ENCODE peak calls at places on chromosome 4, in five cellular contexts. P is upper lobe of right lung; B is brain microvascular endothelial cell; K is naive thymus-derived CD4-positive, alpha-beta T cell; C is pancreas. W is an unnamed sample.

GRCh38 chr4:75831856-75832405 is 70.3 kb downstream of the PPEF2 start:
- DNase-seq in C (no peak), B (no peak), K (no peak), P (no peak), W (no peak)

GRCh38 chr4:118751634-118752293 is 66.6 kb downstream of the METTL14 start:
- DNase-seq in K (no peak), C (no peak), B (peak; percentile 68), P (no peak), W (no peak)

GRCh38 chr4:146632770-146633470 is 5.8 kb upstream of the POU4F2 start:
- DNase-seq in B (no peak), C (no peak), P (no peak), K (no peak), W (no peak)

GRCh38 chr4:89871211-89871610 is 23.4 kb upstream of the MMRN1 start:
- DNase-seq in B (no peak), C (no peak), K (no peak), P (no peak), W (no peak)

GRCh38 chr4:184466634-184467033 is 7.7 kb downstream of the IRF2 start:
- DNase-seq in P (no peak), B (no peak), K (no peak), C (no peak), W (no peak)

GRCh38 chr4:28558871-28559270 is 1698.2 kb downstream of the STIM2 start:
- DNase-seq in P (no peak), K (no peak), B (no peak), C (no peak), W (no peak)

GRCh38 chr4:176340871-176341685 is 21.3 kb downstream of the SPCS3 start:
- DNase-seq in C (no peak), K (peak; percentile 37), P (no peak), B (peak; percentile 22), W (no peak)

GRCh38 chr4:86497131-86497530 is 97.0 kb upstream of the PTPN13 start:
- DNase-seq in C (no peak), K (no peak), P (no peak), B (no peak), W (no peak)

DNA sequence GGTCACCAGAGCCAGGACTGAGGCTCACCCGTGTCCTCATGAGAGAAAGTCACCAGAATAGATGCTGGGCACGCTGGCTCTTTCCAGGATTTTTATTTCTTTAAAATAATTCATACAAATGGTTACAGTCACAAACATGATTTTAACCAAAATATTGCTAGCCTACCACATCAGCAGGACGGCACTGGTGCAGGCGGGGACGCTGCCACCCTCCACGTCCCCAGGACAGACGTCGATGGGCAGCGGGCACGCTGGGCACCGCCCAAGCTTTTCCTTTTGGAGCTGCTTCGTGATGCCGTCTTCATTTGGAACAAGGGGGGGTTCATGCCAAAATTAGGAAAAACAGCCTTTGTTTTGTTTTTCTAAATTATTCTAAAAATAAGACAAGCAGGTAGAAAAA is 37.6 kb downstream of the CTBP1 start:
- DNase-seq in C (peak; percentile 22), K (no peak), B (no peak), P (peak; percentile 17), W (no peak)
- H3K27ac ChIP-seq in C (no peak overlapping the region), K (no peak overlapping the region), B (no peak overlapping the region), P (no peak overlapping the region), W (no peak overlapping the region)

DNA sequence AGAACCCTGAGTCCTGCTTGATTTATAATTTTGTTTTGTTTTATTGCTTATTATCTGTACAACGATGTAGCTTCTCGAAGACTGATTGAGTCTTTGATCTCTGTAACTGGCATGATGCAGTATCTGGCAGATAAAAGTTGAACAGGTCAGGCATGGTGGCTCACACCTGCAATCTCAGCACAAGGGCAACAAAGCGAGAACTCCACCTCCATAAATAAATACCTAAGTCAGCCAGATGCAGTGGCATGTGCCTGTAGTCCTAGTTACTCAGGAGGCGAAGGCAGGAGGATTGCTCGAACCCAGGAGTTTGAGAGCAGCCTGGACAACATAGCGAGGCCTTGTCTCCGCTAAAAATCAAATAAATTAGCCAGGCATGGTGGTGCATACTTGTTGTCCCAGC is 15.7 kb upstream of the WDR19 start:
- DNase-seq in C (no peak), P (no peak), B (no peak), K (no peak), W (no peak)
- H3K4me3 ChIP-seq in C (no peak overlapping the region), P (no peak overlapping the region), B (no peak overlapping the region), K (no peak overlapping the region), W (no peak overlapping the region)

GRCh38 chr4:106329027-106329618 is 12.8 kb downstream of the AIMP1 start:
- DNase-seq in C (no peak), K (no peak), B (peak; percentile 44), P (no peak), W (no peak)
- H3K27ac ChIP-seq in C (no peak overlapping the region), K (no peak overlapping the region), B (no peak overlapping the region), P (no peak overlapping the region), W (no peak overlapping the region)

DNA sequence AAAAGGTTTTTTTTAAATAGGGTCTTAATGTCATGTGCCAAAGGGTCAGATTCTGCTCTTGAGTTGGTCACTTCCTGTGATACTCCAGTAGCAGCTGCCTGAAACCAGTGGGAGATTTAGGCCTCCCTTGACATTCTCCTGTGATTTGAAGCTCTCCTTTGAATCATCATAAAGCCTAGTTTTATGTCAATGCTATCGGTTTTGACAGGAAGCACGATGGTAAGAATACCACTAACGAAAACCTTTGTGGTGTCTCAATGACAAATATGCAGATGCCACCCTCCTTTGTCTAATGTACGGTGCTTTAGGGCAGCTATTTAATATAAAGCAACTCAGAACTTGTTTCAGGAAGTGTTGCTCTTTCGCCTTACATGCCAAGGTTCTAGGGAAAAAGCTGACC is 44.2 kb downstream of the CCNI start:
- DNase-seq in B (no peak), K (peak; percentile 31), C (no peak), P (no peak), W (no peak)
- H3K4me3 ChIP-seq in B (no peak overlapping the region), K (no peak overlapping the region), C (no peak overlapping the region), P (no peak overlapping the region), W (no peak overlapping the region)

GRCh38 chr4:185797018-185797417 is 15.0 kb downstream of the SORBS2 start:
- DNase-seq in C (no peak), B (no peak), P (no peak), K (no peak), W (no peak)

GRCh38 chr4:185794637-185795036 is 17.4 kb downstream of the SORBS2 start:
- DNase-seq in K (no peak), B (no peak), C (no peak), P (no peak), W (no peak)

GRCh38 chr4:185797596-185797995 is 14.4 kb downstream of the SORBS2 start:
- DNase-seq in K (no peak), C (no peak), P (no peak), B (no peak), W (no peak)

GRCh38 chr4:185793716-185794115 is 18.3 kb downstream of the SORBS2 start:
- DNase-seq in B (no peak), P (no peak), K (no peak), C (no peak), W (no peak)

DNA sequence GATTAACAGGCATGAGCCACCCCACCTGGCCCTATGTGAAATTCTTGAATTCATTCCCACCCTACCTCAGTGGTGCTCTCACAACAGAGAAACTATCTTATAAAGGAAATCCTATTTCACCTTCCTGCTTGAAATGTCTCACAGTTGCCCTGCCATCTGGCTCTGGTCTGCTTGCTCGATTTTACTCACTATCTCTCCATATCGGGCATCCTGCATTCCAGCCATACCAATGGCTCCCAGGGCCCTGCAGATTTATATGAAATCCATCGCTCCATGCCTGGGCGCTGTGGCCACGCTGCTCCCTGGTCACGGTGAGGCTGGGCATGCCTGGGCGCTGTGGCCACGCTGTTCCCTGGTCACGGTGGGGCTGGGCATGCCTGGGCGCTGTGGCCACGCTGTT is 15.8 kb downstream of the SORBS2 start:
- DNase-seq in K (no peak), P (no peak), B (no peak), C (no peak), W (no peak)
- H3K27ac ChIP-seq in K (no peak overlapping the region), P (no peak overlapping the region), B (no peak overlapping the region), C (no peak overlapping the region), W (no peak overlapping the region)

GRCh38 chr4:4200624-4201023 is 26.1 kb downstream of the OTOP1 start:
- DNase-seq in K (no peak), B (no peak), P (no peak), C (no peak), W (no peak)

GRCh38 chr4:4202510-4202909 is 24.2 kb downstream of the OTOP1 start:
- DNase-seq in P (no peak), B (no peak), C (no peak), K (no peak), W (no peak)

GRCh38 chr4:4206204-4206603 is 20.5 kb downstream of the OTOP1 start:
- DNase-seq in C (no peak), K (no peak), P (no peak), B (no peak), W (no peak)

GRCh38 chr4:4203688-4204400 is 22.9 kb downstream of the OTOP1 start:
- DNase-seq in C (no peak), P (no peak), K (no peak), B (no peak), W (no peak)

GRCh38 chr4:4204401-4204745 is 22.4 kb downstream of the OTOP1 start:
- DNase-seq in P (no peak), C (no peak), B (no peak), K (no peak), W (no peak)
- H3K4me3 ChIP-seq in P (no peak overlapping the region), C (no peak overlapping the region), B (no peak overlapping the region), K (no peak overlapping the region), W (no peak overlapping the region)